ENCODE peak calls at places on chromosomes 16 and 17, in nine cellular contexts. H is IMR-90, J is mesendoderm, S is neural progenitor cell, X is A549, U is endothelial cell of umbilical vein, Y is GM23248, O is K562, Z is H9. P is an unnamed sample.

GRCh38 chr17:81328925-81329278 is 33.8 kb upstream of the SLC38A10 start:
- DNase-seq in H (no peak), J (peak; percentile 19), S (no peak), X (peak; percentile 55), U (no peak), Y (peak; percentile 31), O (no peak), Z (no peak), P (no peak)

GRCh38 chr16:84841787-84842300 is 22.1 kb downstream of the CRISPLD2 start:
- DNase-seq in H (no peak), J (peak; percentile 94), S (peak; percentile 41), X (no peak), U (no peak), Y (no peak), O (no peak), Z (peak; percentile 97), P (no peak)

GRCh38 chr17:27153005-27153404 is 140.9 kb upstream of the WSB1 start:
- DNase-seq in H (peak; percentile 11), J (no peak), S (no peak), X (no peak), U (no peak), Y (peak; percentile 3), O (no peak), Z (no peak), P (no peak)

GRCh38 chr16:89363621-89364393 is 126.6 kb downstream of the ANKRD11 start:
- DNase-seq in H (peak; percentile 86), J (peak; percentile 85), S (peak; percentile 48), X (peak; percentile 65), U (peak; percentile 87), Y (peak; percentile 84), O (no peak), Z (peak; percentile 73), P (no peak)

GRCh38 chr16:72995151-72995881 is 52.6 kb downstream of the ZFHX3 start:
- DNase-seq in H (no peak), J (peak; percentile 69), S (peak; percentile 69), X (peak; percentile 50), U (no peak), Y (no peak), O (peak; percentile 66), Z (peak; percentile 68), P (peak; percentile 57)

GRCh38 chr17:83058478-83059167 is 20.8 kb upstream of the METRNL start:
- DNase-seq in H (no peak), J (no peak), S (peak; percentile 1), X (no peak), U (no peak), Y (no peak), O (no peak), Z (no peak), P (no peak)

GRCh38 chr17:59434429-59434828 is 103.0 kb downstream of the YPEL2 start:
- DNase-seq in H (no peak), J (no peak), S (no peak), X (no peak), U (no peak), Y (no peak), O (no peak), Z (no peak), P (no peak)

GRCh38 chr17:9472094-9472493 is 103.5 kb downstream of the STX8 start:
- DNase-seq in H (peak; percentile 16), J (no peak), S (no peak), X (no peak), U (no peak), Y (peak; percentile 48), O (no peak), Z (no peak), P (no peak)

GRCh38 chr17:43467981-43468541 is 15.7 kb upstream of the DHX8 start:
- DNase-seq in H (peak; percentile 85), J (no peak), S (peak; percentile 16), X (no peak), U (no peak), Y (peak; percentile 91), O (no peak), Z (no peak), P (peak; percentile 23)

GRCh38 chr17:7122386-7122785 is 7.8 kb upstream of the ASGR2 start:
- DNase-seq in H (peak; percentile 28), J (no peak), S (no peak), X (no peak), U (peak; percentile 54), Y (no peak), O (no peak), Z (no peak), P (no peak)

GRCh38 chr17:81519284-81520020 is 6.9 kb upstream of the ACTG1 start:
- DNase-seq in H (no peak), J (peak; percentile 75), S (peak; percentile 70), X (peak; percentile 66), U (no peak), Y (peak; percentile 59), O (peak; percentile 91), Z (peak; percentile 82), P (no peak)

GRCh38 chr16:67311607-67312449 is 14.7 kb downstream of the KCTD19 start:
- DNase-seq in H (peak; percentile 100), J (no peak), S (no peak), X (peak; percentile 94), U (peak; percentile 92), Y (peak; percentile 99), O (peak; percentile 17), Z (no peak), P (no peak)

GRCh38 chr16:70768205-70768580 is 32.8 kb downstream of the VAC14 start:
- DNase-seq in H (no peak), J (no peak), S (no peak), X (no peak), U (no peak), Y (peak; percentile 54), O (no peak), Z (no peak), P (no peak)
- H3K4me2 ChIP-seq in H (no peak overlapping the region), J (no peak overlapping the region), S (no peak overlapping the region), X (peak overlapping the region; percentile 42), U (no peak overlapping the region), Y (peak overlapping the region; percentile 54), O (no peak overlapping the region), Z (no peak overlapping the region), P (no peak overlapping the region)

GRCh38 chr17:75684924-75685323 is 17.8 kb downstream of the SAP30BP start:
- DNase-seq in H (no peak), J (no peak), S (no peak), X (peak; percentile 82), U (no peak), Y (peak; percentile 83), O (no peak), Z (no peak), P (no peak)

GRCh38 chr17:75684249-75684648 is 17.1 kb downstream of the SAP30BP start:
- DNase-seq in H (peak; percentile 42), J (no peak), S (no peak), X (no peak), U (peak; percentile 54), Y (peak; percentile 55), O (no peak), Z (no peak), P (no peak)

GRCh38 chr17:75681289-75681688 is 14.2 kb downstream of the SAP30BP start:
- DNase-seq in H (peak; percentile 58), J (no peak), S (no peak), X (no peak), U (no peak), Y (peak; percentile 80), O (no peak), Z (no peak), P (no peak)

GRCh38 chr17:75685508-75685907 is 18.4 kb downstream of the SAP30BP start:
- DNase-seq in H (no peak), J (no peak), S (no peak), X (no peak), U (no peak), Y (peak; percentile 74), O (no peak), Z (no peak), P (no peak)

GRCh38 chr17:75683467-75684041 is 16.4 kb downstream of the SAP30BP start:
- DNase-seq in H (peak; percentile 80), J (no peak), S (no peak), X (peak; percentile 80), U (no peak), Y (peak; percentile 96), O (peak; percentile 36), Z (no peak), P (no peak)
- H3K4me2 ChIP-seq in H (peak overlapping the region; percentile 42), J (no peak overlapping the region), S (no peak overlapping the region), X (peak overlapping the region; percentile 64), U (peak overlapping the region; percentile 49), Y (peak overlapping the region; percentile 72), O (peak overlapping the region; percentile 18), Z (no peak overlapping the region), P (no peak overlapping the region)

GRCh38 chr16:13811834-13812233 is 108.1 kb upstream of the ERCC4 start:
- DNase-seq in H (no peak), J (no peak), S (no peak), X (no peak), U (no peak), Y (no peak), O (no peak), Z (no peak), P (no peak)

GRCh38 chr16:13808075-13808474 is 111.9 kb upstream of the ERCC4 start:
- DNase-seq in H (no peak), J (no peak), S (no peak), X (no peak), U (no peak), Y (no peak), O (no peak), Z (no peak), P (no peak)

GRCh38 chr16:13803974-13804373 is 116.0 kb upstream of the ERCC4 start:
- DNase-seq in H (no peak), J (no peak), S (no peak), X (no peak), U (no peak), Y (no peak), O (no peak), Z (no peak), P (no peak)

DNA sequence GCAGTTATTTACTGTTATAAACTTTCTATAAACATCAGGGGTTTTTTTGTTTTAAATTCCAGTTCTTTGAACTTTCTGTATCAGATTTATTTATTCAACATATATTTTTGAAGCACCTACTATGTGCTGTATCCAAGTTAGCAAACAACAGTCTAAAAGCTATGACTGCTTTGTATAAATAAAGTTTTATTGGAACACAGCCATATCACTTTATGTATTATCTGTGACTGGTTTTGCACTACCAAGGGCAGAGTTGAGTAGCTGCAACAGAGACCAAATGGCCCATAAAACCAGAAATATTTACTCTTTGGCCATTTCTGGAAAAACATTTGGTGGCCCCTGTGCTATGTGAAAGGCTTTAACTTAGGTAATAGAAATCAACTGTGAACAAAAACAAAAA is 110.2 kb upstream of the ERCC4 start:
- DNase-seq in H (no peak), J (no peak), S (no peak), X (no peak), U (no peak), Y (no peak), O (no peak), Z (no peak), P (no peak)
- H3K4me2 ChIP-seq in H (no peak overlapping the region), J (no peak overlapping the region), S (no peak overlapping the region), X (no peak overlapping the region), U (no peak overlapping the region), Y (no peak overlapping the region), O (no peak overlapping the region), Z (no peak overlapping the region), P (no peak overlapping the region)

DNA sequence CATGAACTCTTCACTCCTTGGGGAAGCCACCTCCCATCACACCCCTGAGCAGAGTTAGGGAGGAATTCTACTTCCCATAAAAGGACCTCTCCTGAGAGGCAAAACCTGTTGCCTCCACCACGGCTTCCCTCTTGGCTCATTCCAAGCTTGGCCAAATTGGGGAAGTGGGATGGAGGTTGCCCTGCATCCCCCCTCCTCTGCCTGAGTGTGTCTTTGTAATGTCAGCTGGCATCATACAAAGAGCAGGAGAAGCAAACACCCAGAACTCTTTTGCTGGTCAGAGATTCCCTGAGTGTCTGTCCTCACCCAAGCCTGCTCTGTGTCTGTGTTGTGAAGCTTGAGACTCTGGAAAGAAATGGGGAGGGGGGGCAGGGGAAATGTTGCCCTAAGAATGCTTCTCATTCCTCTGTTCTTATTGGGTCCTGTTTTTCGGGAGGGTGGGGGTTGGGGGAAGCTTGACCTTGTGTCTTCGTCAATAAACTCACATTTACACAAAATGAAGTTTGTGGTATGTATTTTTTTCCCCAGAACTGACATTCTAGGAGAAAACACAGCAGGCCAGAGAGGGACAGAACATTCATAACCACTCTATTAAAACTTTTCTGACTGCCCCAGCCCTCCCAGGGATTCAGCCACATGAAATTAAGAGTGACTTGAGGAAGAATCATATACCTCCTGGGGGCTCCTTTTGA is 5.4 kb upstream of the RASL10B start:
- DNase-seq in H (no peak), J (peak; percentile 49), S (no peak), X (no peak), U (no peak), Y (no peak), O (no peak), Z (no peak), P (no peak)
- H3K4me2 ChIP-seq in H (peak overlapping the region; percentile 42), J (no peak overlapping the region), S (peak overlapping the region; percentile 37), X (no peak overlapping the region), U (no peak overlapping the region), Y (peak overlapping the region; percentile 14), O (no peak overlapping the region), Z (no peak overlapping the region), P (peak overlapping the region; percentile 58)